ENCODE peak calls at places on chromosomes 1 and 21, in six cellular contexts. R, D, V, Q, J and N are unnamed samples.

GRCh38 chr21:38968887-38969543 is 163.3 kb downstream of the ETS2 start:
- DNase-seq in R (no peak), D (peak; percentile 51), V (no peak), Q (no peak), J (peak; percentile 80), N (no peak)

GRCh38 chr1:956636-957035 is 2.4 kb downstream of the NOC2L start:
- DNase-seq in R (no peak), D (no peak), V (no peak), Q (no peak), J (no peak), N (no peak)

GRCh38 chr1:8139383-8139782 is 113.3 kb upstream of the ERRFI1 start:
- DNase-seq in R (no peak), D (no peak), V (no peak), Q (no peak), J (no peak), N (no peak)

GRCh38 chr1:57422271-57423134 is 1.4 kb downstream of the DAB1 start:
- DNase-seq in R (no peak), D (no peak), V (no peak), Q (peak; percentile 36), J (no peak), N (no peak)

GRCh38 chr1:43340559-43340958 is 2.9 kb downstream of the MPL start:
- DNase-seq in R (no peak), D (no peak), V (no peak), Q (no peak), J (no peak), N (no peak)

GRCh38 chr1:103194060-103194459 is 85.7 kb upstream of the COL11A1 start:
- DNase-seq in R (no peak), D (no peak), V (no peak), Q (no peak), J (no peak), N (no peak)

GRCh38 chr1:103525114-103525606 is 339 bp upstream of the RNPC3 start:
- DNase-seq in R (no peak), D (peak; percentile 68), V (no peak), Q (peak; percentile 61), J (peak; percentile 77), N (no peak)

GRCh38 chr1:156998840-156999239 is 46.7 kb downstream of the ARHGEF11 start:
- DNase-seq in R (no peak), D (no peak), V (no peak), Q (no peak), J (no peak), N (no peak)

GRCh38 chr21:36379236-36379635 is 6.0 kb upstream of the CHAF1B start:
- DNase-seq in R (no peak), D (peak; percentile 12), V (no peak), Q (no peak), J (no peak), N (no peak)

GRCh38 chr1:198153103-198153502 is 3.7 kb upstream of the NEK7 start:
- DNase-seq in R (no peak), D (peak; percentile 94), V (no peak), Q (peak; percentile 87), J (peak; percentile 68), N (no peak)

GRCh38 chr1:35808376-35809155 is 750 bp downstream of the AGO4 start:
- DNase-seq in R (peak; percentile 33), D (peak; percentile 56), V (peak; percentile 39), Q (peak; percentile 27), J (no peak), N (peak; percentile 44)

GRCh38 chr1:168210312-168210711 is 15.5 kb upstream of the SFT2D2 start:
- DNase-seq in R (no peak), D (no peak), V (no peak), Q (no peak), J (no peak), N (no peak)

GRCh38 chr1:82792151-82792550 is 991.4 kb downstream of the ADGRL2 start:
- DNase-seq in R (no peak), D (no peak), V (no peak), Q (no peak), J (no peak), N (no peak)

GRCh38 chr21:40070871-40071270 is 203.6 kb downstream of the PCP4 start:
- DNase-seq in R (no peak), D (no peak), V (no peak), Q (no peak), J (no peak), N (no peak)